ENCODE peak calls at places on chromosomes 6 and 20, in nine cellular contexts. N, F, E, C, T, U, S, A and X are unnamed samples.

GRCh38 chr6:92479821-92480220 is 939.5 kb downstream of the EPHA7 start:
- DNase-seq in N (no peak), F (no peak), E (no peak), C (no peak), T (no peak), U (no peak), S (no peak), A (no peak), X (no peak)

GRCh38 chr6:75813476-75814250 is 64.6 kb downstream of the MYO6 start:
- DNase-seq in N (no peak), F (no peak), E (peak; percentile 52), C (no peak), T (no peak), U (no peak), S (no peak), A (no peak), X (no peak)

GRCh38 chr20:47027456-47027855 is 132.8 kb downstream of the EYA2 start:
- DNase-seq in N (no peak), F (no peak), E (no peak), C (no peak), T (no peak), U (no peak), S (no peak), A (no peak), X (no peak)

GRCh38 chr6:15304337-15305078 is 58.6 kb downstream of the JARID2 start:
- DNase-seq in N (no peak), F (no peak), E (no peak), C (no peak), T (no peak), U (no peak), S (no peak), A (no peak), X (no peak)

GRCh38 chr6:16700202-16700997 is 60.9 kb downstream of the ATXN1 start:
- DNase-seq in N (no peak), F (no peak), E (no peak), C (no peak), T (no peak), U (no peak), S (no peak), A (no peak), X (no peak)

GRCh38 chr6:39389372-39389767 is 66.9 kb upstream of the KCNK16 start:
- DNase-seq in N (no peak), F (no peak), E (peak; percentile 17), C (no peak), T (no peak), U (peak; percentile 5), S (no peak), A (no peak), X (no peak)

GRCh38 chr20:36541227-36542018 is at the start of gene MYL9:
- DNase-seq in N (peak; percentile 13), F (peak; percentile 91), E (no peak), C (peak; percentile 97), T (no peak), U (peak; percentile 73), S (peak; percentile 9), A (peak; percentile 94), X (no peak)

GRCh38 chr6:135647521-135647920 is 150.0 kb upstream of the AHI1 start:
- DNase-seq in N (no peak), F (no peak), E (no peak), C (no peak), T (no peak), U (no peak), S (no peak), A (no peak), X (no peak)

GRCh38 chr6:154488276-154488627 is 22.2 kb downstream of the CNKSR3 start:
- DNase-seq in N (peak; percentile 31), F (no peak), E (no peak), C (no peak), T (no peak), U (no peak), S (no peak), A (no peak), X (no peak)

GRCh38 chr20:53021934-53022333 is 49.8 kb downstream of the TSHZ2 start:
- DNase-seq in N (no peak), F (no peak), E (peak; percentile 51), C (no peak), T (no peak), U (no peak), S (no peak), A (no peak), X (no peak)

GRCh38 chr6:10478187-10479040 is 42.7 kb upstream of the GCNT2 start:
- DNase-seq in N (no peak), F (no peak), E (peak; percentile 54), C (peak; percentile 59), T (peak; percentile 41), U (peak; percentile 18), S (no peak), A (no peak), X (no peak)

GRCh38 chr6:44062105-44062770 is 65.0 kb downstream of the MRPL14 start:
- DNase-seq in N (no peak), F (no peak), E (peak; percentile 82), C (no peak), T (no peak), U (no peak), S (no peak), A (no peak), X (no peak)

GRCh38 chr6:51913265-51913664 is 174.1 kb downstream of the PKHD1 start:
- DNase-seq in N (no peak), F (no peak), E (no peak), C (no peak), T (no peak), U (no peak), S (no peak), A (no peak), X (no peak)

GRCh38 chr6:10465633-10466499 is 51.0 kb upstream of the TFAP2A start:
- DNase-seq in N (no peak), F (no peak), E (peak; percentile 68), C (peak; percentile 73), T (peak; percentile 65), U (peak; percentile 56), S (no peak), A (no peak), X (no peak)

GRCh38 chr6:34530753-34531365 is 25.3 kb downstream of the SPDEF start:
- DNase-seq in N (no peak), F (no peak), E (no peak), C (no peak), T (no peak), U (no peak), S (no peak), A (no peak), X (no peak)

GRCh38 chr6:7389451-7390217 is at the start of the genes CAGE1 and RIOK1:
- DNase-seq in N (peak; percentile 70), F (peak; percentile 98), E (peak; percentile 89), C (peak; percentile 95), T (peak; percentile 91), U (peak; percentile 96), S (peak; percentile 91), A (peak; percentile 95), X (peak; percentile 84)

GRCh38 chr20:53677447-53678314 is 84.0 kb upstream of the ZNF217 start:
- DNase-seq in N (no peak), F (no peak), E (no peak), C (peak; percentile 97), T (no peak), U (no peak), S (no peak), A (no peak), X (no peak)

GRCh38 chr20:12936020-12936419 is 72.8 kb upstream of the SPTLC3 start:
- DNase-seq in N (no peak), F (no peak), E (peak; percentile 10), C (no peak), T (no peak), U (no peak), S (no peak), A (no peak), X (no peak)

GRCh38 chr6:106377061-106377540 is 16.6 kb downstream of the CRYBG1 start:
- DNase-seq in N (no peak), F (no peak), E (peak; percentile 70), C (no peak), T (no peak), U (peak; percentile 19), S (no peak), A (no peak), X (no peak)

GRCh38 chr6:27213544-27214125 is 33.9 kb upstream of the PRSS16 start:
- DNase-seq in N (no peak), F (no peak), E (peak; percentile 21), C (no peak), T (no peak), U (peak; percentile 65), S (no peak), A (no peak), X (no peak)
- H3K4me3 ChIP-seq in N (no peak overlapping the region), F (no peak overlapping the region), E (no peak overlapping the region), C (no peak overlapping the region), T (no peak overlapping the region), U (peak overlapping the region; percentile 44), S (no peak overlapping the region), A (no peak overlapping the region), X (no peak overlapping the region)

DNA sequence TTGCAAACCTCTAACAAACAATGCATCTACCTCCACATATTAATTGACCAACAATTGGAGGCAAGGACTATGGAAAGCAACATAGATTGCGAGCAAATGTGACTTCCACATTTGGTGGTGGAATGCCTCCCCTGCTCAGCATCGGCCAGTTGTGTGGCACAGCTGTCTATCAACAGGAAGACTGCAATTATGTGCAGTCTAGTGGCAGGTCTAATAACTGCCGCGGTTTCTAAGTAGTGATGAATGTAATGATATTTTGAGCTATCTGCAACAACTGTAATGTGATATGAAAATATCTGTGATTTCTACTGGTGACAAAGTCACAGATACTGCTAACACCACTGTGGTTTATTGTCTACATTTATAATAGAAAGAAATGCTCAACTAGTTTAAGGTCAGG is 56.8 kb downstream of the NCR2 start:
- DNase-seq in N (no peak), F (no peak), E (no peak), C (no peak), T (no peak), U (no peak), S (no peak), A (no peak), X (no peak)
- H3K27me3 ChIP-seq in N (peaks cover 5% of the 10 kb centered on the region), F (peaks cover 39% of the 10 kb centered on the region), E (no peaks in the 10 kb centered on the region), C (no peaks in the 10 kb centered on the region), T (peaks cover 11% of the 10 kb centered on the region), U (peaks cover 6% of the 10 kb centered on the region), S (peaks cover 18% of the 10 kb centered on the region), A (peaks cover 3% of the 10 kb centered on the region), X (no peaks in the 10 kb centered on the region)

DNA sequence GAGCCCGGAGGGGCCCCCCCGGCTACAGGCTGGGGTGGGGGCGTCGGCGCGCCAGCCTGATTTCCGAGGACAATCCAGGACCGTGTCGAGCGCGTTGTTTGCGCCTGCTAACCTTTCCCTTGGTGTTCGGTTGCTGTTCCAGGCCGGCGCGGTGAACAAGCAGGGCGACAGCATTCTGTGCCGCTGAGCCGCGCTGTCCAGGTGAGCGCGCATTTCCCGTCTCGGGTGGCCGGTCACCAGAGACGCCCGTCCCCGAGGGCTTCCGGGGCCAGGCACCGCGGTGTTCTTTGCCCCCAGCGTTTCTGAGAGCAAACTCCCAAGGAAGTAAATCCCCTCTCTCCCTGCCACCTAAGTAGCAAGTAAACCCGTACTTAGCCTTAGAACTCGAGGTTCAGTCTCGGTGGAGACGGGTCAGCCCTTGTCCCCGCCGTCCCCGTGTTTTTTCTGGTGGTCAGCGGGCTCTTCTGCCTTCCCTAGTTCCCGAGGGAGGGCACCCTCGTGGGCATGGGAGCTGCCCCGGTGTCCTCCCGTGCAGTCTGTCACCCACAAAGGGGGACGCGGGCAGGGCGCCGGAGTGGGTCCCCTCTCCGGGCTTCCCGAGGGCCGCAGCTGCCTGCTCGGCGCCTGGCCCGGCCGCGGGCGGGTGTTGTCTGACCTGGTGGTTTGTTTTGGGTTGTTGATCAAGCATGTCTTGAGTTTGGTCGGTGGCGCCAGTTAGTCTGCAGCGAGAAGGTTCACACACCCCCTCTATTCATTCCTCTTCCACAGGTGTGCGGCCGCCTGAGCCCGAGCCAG is 1.5 kb downstream of the ID4 start:
- DNase-seq in N (no peak), F (peak; percentile 54), E (no peak), C (peak; percentile 20), T (peak; percentile 33), U (no peak), S (no peak), A (peak; percentile 22), X (no peak)
- H3K4me3 ChIP-seq in N (peak overlapping the region; percentile 73), F (peak overlapping the region; percentile 80), E (peak overlapping the region; percentile 35), C (peak overlapping the region; percentile 36), T (peak overlapping the region; percentile 77), U (peak overlapping the region; percentile 64), S (no peak overlapping the region), A (peak overlapping the region; percentile 70), X (peak overlapping the region; percentile 84)

GRCh38 chr20:58743929-58744534 is 51.4 kb downstream of the NPEPL1 start:
- DNase-seq in N (no peak), F (no peak), E (no peak), C (no peak), T (no peak), U (no peak), S (no peak), A (no peak), X (no peak)
- H3K27me3 ChIP-seq in N (peaks cover 7% of the 10 kb centered on the region), F (peaks cover 33% of the 10 kb centered on the region), E (no peaks in the 10 kb centered on the region), C (peaks cover 4% of the 10 kb centered on the region), T (peaks cover 33% of the 10 kb centered on the region), U (no peaks in the 10 kb centered on the region), S (peaks cover 7% of the 10 kb centered on the region), A (no peaks in the 10 kb centered on the region), X (no peaks in the 10 kb centered on the region)